ENCODE peak calls at places on chromosomes 7 and 10, in eight cellular contexts. J is brain microvascular endothelial cell; K is A549; A is transverse colon; D is effector memory CD4-positive, alpha-beta T cell; G is choroid plexus epithelial cell; Y is fibroblast of mammary gland; W is GM12865. M is an unnamed sample.

GRCh38 chr10:3761916-3762708 is 22.9 kb downstream of the KLF6 start:
- DNase-seq in J (no peak), K (peak; percentile 21), A (no peak), D (no peak), G (peak; percentile 72), Y (no peak), W (no peak), M (no peak)

GRCh38 chr10:91127341-91128082 is 93.0 kb upstream of the PCGF5 start:
- DNase-seq in J (no peak), K (no peak), A (no peak), D (no peak), G (peak; percentile 12), Y (no peak), W (no peak), M (no peak)

GRCh38 chr7:43220250-43220649 is 107.8 kb downstream of the HECW1 start:
- DNase-seq in J (peak; percentile 96), K (no peak), A (no peak), D (no peak), G (peak; percentile 74), Y (peak; percentile 97), W (no peak), M (peak; percentile 82)

GRCh38 chr7:33722383-33723096 is 182.8 kb upstream of the BMPER start:
- DNase-seq in J (peak; percentile 68), K (peak; percentile 70), A (no peak), D (no peak), G (peak; percentile 73), Y (peak; percentile 78), W (no peak), M (peak; percentile 81)

GRCh38 chr7:137956591-137956990 is 45.3 kb downstream of the CREB3L2 start:
- DNase-seq in J (no peak), K (no peak), A (no peak), D (no peak), G (no peak), Y (no peak), W (no peak), M (no peak)

GRCh38 chr7:17055596-17055995 is 173.8 kb upstream of the AGR3 start:
- DNase-seq in J (no peak), K (no peak), A (no peak), D (no peak), G (no peak), Y (no peak), W (no peak), M (no peak)

GRCh38 chr7:37815969-37816371 is 32.4 kb upstream of the NME8 start:
- DNase-seq in J (no peak), K (no peak), A (no peak), D (no peak), G (no peak), Y (no peak), W (peak; percentile 77), M (no peak)

GRCh38 chr10:17431871-17432311 is 22.5 kb downstream of the ST8SIA6 start:
- DNase-seq in J (peak; percentile 62), K (no peak), A (no peak), D (no peak), G (peak; percentile 47), Y (peak; percentile 73), W (no peak), M (peak; percentile 25)

GRCh38 chr10:56586391-56586790 is 225.3 kb upstream of the ZWINT start:
- DNase-seq in J (no peak), K (no peak), A (no peak), D (no peak), G (peak; percentile 1), Y (no peak), W (no peak), M (no peak)

GRCh38 chr7:209846-210245 is 17.5 kb downstream of the FAM20C start:
- DNase-seq in J (no peak), K (no peak), A (no peak), D (no peak), G (peak; percentile 69), Y (no peak), W (no peak), M (no peak)

GRCh38 chr7:100604976-100605911 is 3.1 kb downstream of the PCOLCE start:
- DNase-seq in J (no peak), K (peak; percentile 48), A (peak; percentile 70), D (no peak), G (no peak), Y (no peak), W (no peak), M (no peak)

GRCh38 chr10:24381235-24382010 is 172.5 kb downstream of the KIAA1217 start:
- DNase-seq in J (no peak), K (no peak), A (no peak), D (no peak), G (no peak), Y (no peak), W (no peak), M (no peak)

DNA sequence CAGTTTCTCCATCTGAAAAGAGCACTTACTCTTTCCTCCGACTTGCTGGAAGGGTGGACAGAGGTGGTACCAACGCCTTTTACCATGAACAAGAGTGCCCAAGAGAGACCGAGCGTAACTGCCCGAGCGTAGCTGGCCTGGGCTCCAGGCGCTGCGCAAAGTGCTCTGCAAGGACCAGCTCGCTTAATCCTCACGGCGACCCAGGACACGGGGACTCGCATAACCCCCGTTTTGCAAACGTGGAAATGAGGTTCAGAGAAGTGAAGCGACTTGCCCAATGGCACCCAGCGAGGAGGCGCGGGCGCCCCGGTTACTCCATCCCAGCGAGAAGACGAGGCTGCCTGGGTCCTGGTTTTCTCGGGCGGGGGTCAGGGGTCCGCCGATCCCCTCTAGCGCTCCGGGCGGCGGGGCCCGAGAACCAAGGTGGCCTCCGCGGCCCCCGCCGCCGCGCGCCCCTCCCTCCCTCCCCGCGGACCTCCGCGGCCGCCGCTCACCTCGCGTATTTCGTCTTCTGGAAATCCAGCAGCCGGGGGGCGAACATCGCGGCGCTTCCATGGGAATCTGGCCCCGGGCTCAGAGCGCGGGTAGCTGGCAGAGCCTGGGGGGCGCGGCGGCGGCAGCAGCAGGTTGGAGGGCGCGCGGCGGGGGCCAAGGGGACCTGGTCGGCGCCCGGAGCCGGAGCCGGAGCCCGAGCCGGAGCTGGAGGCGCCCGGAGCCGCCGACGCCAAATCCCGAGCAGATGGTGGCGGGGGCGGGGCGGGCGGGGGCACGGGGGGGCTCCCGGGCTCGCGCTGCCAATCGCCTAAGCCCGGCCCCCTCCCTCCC is at the start of gene MMD2:
- DNase-seq in J (no peak), K (no peak), A (no peak), D (no peak), G (no peak), Y (no peak), W (no peak), M (no peak)
- H3K4me3 ChIP-seq in J (no peak within 1 kb of the TSS), K (peak within 1 kb of the TSS; percentile 50), A (no peak within 1 kb of the TSS), D (no peak within 1 kb of the TSS), G (no peak within 1 kb of the TSS), Y (no peak within 1 kb of the TSS), W (no peak within 1 kb of the TSS), M (peak within 1 kb of the TSS; percentile 22)

GRCh38 chr7:92425311-92425947 is 21.9 kb upstream of the GATAD1 start:
- DNase-seq in J (no peak), K (peak; percentile 66), A (peak; percentile 22), D (no peak), G (no peak), Y (no peak), W (peak; percentile 41), M (no peak)
- H3K4me3 ChIP-seq in J (no peak overlapping the region), K (peak overlapping the region; percentile 50), A (no peak overlapping the region), D (no peak overlapping the region), G (no peak overlapping the region), Y (no peak overlapping the region), W (peak overlapping the region; percentile 55), M (no peak overlapping the region)

DNA sequence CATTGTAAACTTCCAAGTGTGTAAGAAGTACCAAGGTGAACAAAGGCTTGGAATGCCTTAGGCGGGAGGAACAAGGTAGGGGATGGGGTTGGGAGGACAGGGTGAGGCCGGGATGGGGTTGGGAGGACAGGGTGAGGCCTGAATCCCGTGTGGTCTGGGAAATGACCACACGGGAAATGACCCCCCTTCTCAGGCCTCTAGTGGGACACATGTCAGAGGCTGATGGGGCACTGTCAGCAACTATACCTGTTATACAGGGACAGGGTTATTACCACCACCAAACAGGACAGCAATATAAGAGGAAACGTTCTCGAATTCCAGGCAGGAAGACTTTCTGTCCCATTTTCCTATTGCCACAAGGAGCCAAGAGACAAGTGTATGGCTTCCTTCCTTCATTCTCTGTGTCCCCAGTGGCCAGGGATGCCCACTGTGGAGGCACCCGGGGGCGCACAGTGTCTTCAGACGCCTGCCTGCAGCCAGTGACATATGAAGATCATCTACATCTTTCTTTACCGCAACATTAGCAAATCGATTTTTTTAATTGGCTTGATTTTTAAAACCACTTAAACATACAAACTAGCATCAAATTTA is 1.3 kb downstream of the MKI67 start:
- DNase-seq in J (no peak), K (no peak), A (peak; percentile 11), D (no peak), G (no peak), Y (no peak), W (peak; percentile 14), M (no peak)
- H3K4me3 ChIP-seq in J (peak overlapping the region; percentile 80), K (peak overlapping the region; percentile 93), A (no peak overlapping the region), D (peak overlapping the region; percentile 67), G (peak overlapping the region; percentile 72), Y (peak overlapping the region; percentile 85), W (peak overlapping the region; percentile 98), M (peak overlapping the region; percentile 78)

DNA sequence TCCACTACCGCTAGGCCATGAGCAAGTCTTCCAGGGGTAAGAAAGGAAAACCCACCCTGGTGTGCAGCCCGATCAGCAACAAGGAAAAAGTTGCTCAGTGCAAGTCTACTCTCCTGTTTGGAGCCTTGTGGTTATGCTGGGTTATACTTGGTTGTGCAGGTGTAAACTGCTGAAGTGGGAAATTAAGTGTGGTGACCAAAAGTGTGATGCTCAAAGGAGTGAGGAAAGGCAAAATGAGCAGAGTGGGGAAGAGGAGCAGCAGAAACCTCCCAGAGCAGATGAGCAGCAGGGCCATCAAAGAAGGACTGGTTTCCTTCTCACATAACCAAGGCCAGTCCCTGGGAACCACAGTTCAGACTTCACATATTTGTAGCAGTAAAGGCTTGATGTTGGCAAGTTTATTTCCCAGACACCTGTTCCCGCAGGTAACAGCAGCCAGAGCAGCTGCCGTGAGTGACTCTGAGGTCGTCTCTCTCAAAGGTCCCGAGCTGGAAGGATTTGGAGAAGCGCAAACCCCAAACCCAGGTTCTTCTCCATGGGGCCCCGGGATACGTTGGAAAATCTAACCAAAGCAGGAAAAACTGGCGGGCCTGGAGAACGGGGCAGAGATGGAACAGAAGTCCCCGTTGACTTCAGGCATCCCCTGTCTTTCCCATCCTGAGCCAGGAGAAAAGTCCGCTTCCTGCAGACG is 607 bp upstream of the SMO start:
- DNase-seq in J (no peak), K (no peak), A (no peak), D (no peak), G (no peak), Y (no peak), W (no peak), M (no peak)
- H3K4me3 ChIP-seq in J (peak overlapping the region; percentile 67), K (peak overlapping the region; percentile 87), A (peak overlapping the region; percentile 50), D (peak overlapping the region; percentile 50), G (peak overlapping the region; percentile 68), Y (peak overlapping the region; percentile 55), W (no peak overlapping the region), M (peak overlapping the region; percentile 74)

GRCh38 chr10:62082270-62082669 is 180.8 kb downstream of the ARID5B start:
- DNase-seq in J (no peak), K (no peak), A (no peak), D (no peak), G (no peak), Y (no peak), W (no peak), M (no peak)
- H3K4me3 ChIP-seq in J (no peak overlapping the region), K (no peak overlapping the region), A (no peak overlapping the region), D (peak overlapping the region; percentile 9), G (no peak overlapping the region), Y (no peak overlapping the region), W (peak overlapping the region; percentile 40), M (no peak overlapping the region)